ENCODE peak calls at places on chromosome 15, in five cellular contexts. E, J, T, Y and C are unnamed samples.

GRCh38 chr15:71151061-71151460 is 35.8 kb downstream of the THSD4 start:
- DNase-seq in E (no peak), J (peak; percentile 22), T (no peak), Y (peak; percentile 92), C (peak; percentile 71)

GRCh38 chr15:101432982-101433381 is 56.5 kb downstream of the PCSK6 start:
- DNase-seq in E (no peak), J (no peak), T (no peak), Y (no peak), C (no peak)

GRCh38 chr15:87527416-87527815 is 729.1 kb downstream of the NTRK3 start:
- DNase-seq in E (no peak), J (no peak), T (no peak), Y (peak; percentile 79), C (peak; percentile 10)

GRCh38 chr15:86773766-86774165 is 694.1 kb downstream of the AGBL1 start:
- DNase-seq in E (no peak), J (no peak), T (no peak), Y (no peak), C (no peak)

GRCh38 chr15:66897971-66898370 is 167.4 kb upstream of the SMAD3 start:
- DNase-seq in E (no peak), J (no peak), T (no peak), Y (no peak), C (no peak)

GRCh38 chr15:43169888-43170287 is 15.3 kb upstream of the CCNDBP1 start:
- DNase-seq in E (no peak), J (no peak), T (no peak), Y (peak; percentile 37), C (peak; percentile 24)

GRCh38 chr15:65008989-65009388 is 19.3 kb upstream of the SPG21 start:
- DNase-seq in E (no peak), J (peak; percentile 25), T (no peak), Y (no peak), C (no peak)

GRCh38 chr15:66027268-66027806 is 158.0 kb downstream of the RAB11A start:
- DNase-seq in E (peak; percentile 56), J (peak; percentile 16), T (no peak), Y (peak; percentile 12), C (peak; percentile 84)

GRCh38 chr15:31147943-31148621 is 46.6 kb upstream of the TRPM1 start:
- DNase-seq in E (no peak), J (no peak), T (no peak), Y (no peak), C (no peak)

GRCh38 chr15:80268101-80268500 is 16.1 kb upstream of the CTXND1 start:
- DNase-seq in E (no peak), J (no peak), T (no peak), Y (no peak), C (no peak)

GRCh38 chr15:35533130-35534110 is 12.5 kb downstream of the DPH6 start:
- DNase-seq in E (no peak), J (peak; percentile 72), T (no peak), Y (peak; percentile 76), C (peak; percentile 29)

GRCh38 chr15:98858610-98859023 is 149.0 kb downstream of the PGPEP1L start:
- DNase-seq in E (peak; percentile 47), J (no peak), T (no peak), Y (no peak), C (peak; percentile 53)

GRCh38 chr15:80179025-80179759 is 26.4 kb downstream of the FAH start:
- DNase-seq in E (peak; percentile 83), J (peak; percentile 95), T (no peak), Y (peak; percentile 93), C (peak; percentile 96)

GRCh38 chr15:68775671-68776476 is 44.8 kb downstream of the ANP32A start:
- DNase-seq in E (no peak), J (peak; percentile 66), T (peak; percentile 90), Y (peak; percentile 68), C (no peak)

GRCh38 chr15:98599911-98600685 is 48.2 kb upstream of the IGF1R start:
- DNase-seq in E (no peak), J (peak; percentile 73), T (peak; percentile 35), Y (peak; percentile 70), C (peak; percentile 51)

GRCh38 chr15:101136381-101137268 is 115.2 kb downstream of the CHSY1 start:
- DNase-seq in E (no peak), J (no peak), T (no peak), Y (no peak), C (no peak)

GRCh38 chr15:85011210-85011571 is 29.5 kb downstream of the PDE8A start:
- DNase-seq in E (no peak), J (no peak), T (no peak), Y (no peak), C (no peak)

GRCh38 chr15:76625267-76625666 is 279.9 kb downstream of the SCAPER start:
- DNase-seq in E (peak; percentile 20), J (no peak), T (no peak), Y (no peak), C (no peak)

DNA sequence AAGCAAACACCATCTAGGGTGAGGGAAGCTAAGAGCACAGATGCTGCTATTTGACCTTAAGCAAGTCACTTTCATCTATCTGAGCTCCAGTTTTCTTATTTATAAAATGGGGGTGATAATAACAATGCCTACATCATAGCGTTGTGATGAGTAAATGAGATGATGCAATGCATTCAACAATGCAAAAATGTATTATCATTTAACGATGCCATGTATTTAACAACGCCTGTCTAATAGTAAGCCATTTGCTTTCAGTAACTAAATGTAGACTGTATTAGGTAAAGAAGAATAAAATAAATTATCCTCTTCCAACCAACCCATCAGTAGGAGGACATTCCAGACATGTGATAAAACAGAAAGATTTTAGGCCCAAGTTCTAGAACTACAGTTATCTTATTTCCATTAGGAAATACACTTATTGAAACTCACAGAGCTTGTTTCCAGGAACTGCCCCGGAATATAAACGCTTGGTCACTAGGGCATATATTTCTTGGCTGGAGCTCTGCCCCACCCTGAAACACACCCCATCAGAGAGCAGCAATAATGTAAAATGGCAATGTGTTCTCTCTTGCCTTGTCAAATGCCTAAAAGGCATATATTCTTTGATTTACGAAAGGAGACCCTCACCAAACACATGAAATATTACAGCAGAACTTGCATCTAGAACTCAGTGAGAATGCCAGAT is 128.3 kb downstream of the LIPC start:
- DNase-seq in E (no peak), J (peak; percentile 15), T (no peak), Y (no peak), C (no peak)
- H3K4me3 ChIP-seq in E (no peak overlapping the region), J (no peak overlapping the region), T (no peak overlapping the region), Y (no peak overlapping the region), C (no peak overlapping the region)

DNA sequence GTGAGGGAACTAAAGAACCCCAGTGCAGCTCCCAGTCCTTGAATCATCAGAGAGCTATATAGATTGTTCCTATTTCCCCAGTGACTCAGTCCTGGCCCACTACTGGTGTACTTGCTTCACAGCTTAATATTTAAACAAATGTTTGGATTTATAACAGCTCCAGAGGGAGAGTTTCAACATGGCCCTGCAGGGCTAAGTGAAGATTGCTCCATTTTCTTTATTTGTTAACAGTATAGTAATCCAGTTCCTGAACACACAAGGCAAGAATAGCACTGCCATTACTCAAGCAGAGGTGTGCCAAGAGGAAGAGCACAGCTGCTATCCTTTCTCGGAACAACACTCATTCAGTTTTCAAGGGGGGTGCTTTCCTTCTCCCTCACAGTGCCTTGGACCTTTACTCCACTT is 6.5 kb downstream of the SQOR start:
- DNase-seq in E (peak; percentile 93), J (peak; percentile 92), T (no peak), Y (peak; percentile 66), C (peak; percentile 99)
- H3K4me3 ChIP-seq in E (peak overlapping the region; percentile 29), J (no peak overlapping the region), T (no peak overlapping the region), Y (no peak overlapping the region), C (no peak overlapping the region)

GRCh38 chr15:78065973-78066946 is 11.3 kb downstream of the TBC1D2B start:
- DNase-seq in E (no peak), J (peak; percentile 49), T (no peak), Y (peak; percentile 80), C (no peak)

GRCh38 chr15:78065284-78065872 is 12.1 kb downstream of the TBC1D2B start:
- DNase-seq in E (no peak), J (peak; percentile 98), T (peak; percentile 50), Y (peak; percentile 99), C (peak; percentile 79)

GRCh38 chr15:78061963-78062427 is 15.5 kb downstream of the TBC1D2B start:
- DNase-seq in E (no peak), J (peak; percentile 65), T (no peak), Y (peak; percentile 58), C (peak; percentile 15)

GRCh38 chr15:78063966-78064365 is 13.5 kb downstream of the TBC1D2B start:
- DNase-seq in E (no peak), J (peak; percentile 71), T (no peak), Y (no peak), C (no peak)

DNA sequence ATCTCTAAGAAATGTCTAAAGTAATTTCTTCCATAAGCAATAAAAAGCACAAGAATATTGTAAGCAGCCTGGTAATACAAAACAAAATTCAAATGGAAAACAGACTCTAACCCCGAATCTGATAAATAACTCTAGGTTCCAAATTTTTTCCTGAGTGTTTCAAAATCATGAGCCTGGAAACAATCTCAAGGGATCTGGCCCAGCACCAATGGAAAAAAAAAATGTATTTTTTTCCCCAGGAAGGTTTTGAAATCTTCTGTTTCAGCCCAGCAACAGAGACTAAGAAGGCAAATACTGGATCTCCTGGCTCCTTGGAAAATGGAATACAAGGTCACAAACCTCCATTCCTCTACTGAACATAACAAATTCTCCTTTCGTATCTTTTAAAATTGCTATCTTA is 13.0 kb downstream of the TBC1D2B start:
- DNase-seq in E (no peak), J (peak; percentile 71), T (no peak), Y (peak; percentile 15), C (no peak)
- H3K4me3 ChIP-seq in E (no peak overlapping the region), J (no peak overlapping the region), T (no peak overlapping the region), Y (no peak overlapping the region), C (no peak overlapping the region)

GRCh38 chr15:63502137-63502801 is 2.1 kb upstream of the USP3 start:
- DNase-seq in E (peak; percentile 79), J (peak; percentile 42), T (no peak), Y (no peak), C (peak; percentile 90)

GRCh38 chr15:63498815-63499549 is 5.4 kb upstream of the USP3 start:
- DNase-seq in E (peak; percentile 38), J (no peak), T (no peak), Y (no peak), C (no peak)

GRCh38 chr15:63499611-63500010 is 4.8 kb upstream of the USP3 start:
- DNase-seq in E (no peak), J (no peak), T (no peak), Y (no peak), C (no peak)

GRCh38 chr15:63501256-63502089 is 2.9 kb upstream of the USP3 start:
- DNase-seq in E (peak; percentile 91), J (peak; percentile 97), T (peak; percentile 86), Y (peak; percentile 90), C (peak; percentile 81)

DNA sequence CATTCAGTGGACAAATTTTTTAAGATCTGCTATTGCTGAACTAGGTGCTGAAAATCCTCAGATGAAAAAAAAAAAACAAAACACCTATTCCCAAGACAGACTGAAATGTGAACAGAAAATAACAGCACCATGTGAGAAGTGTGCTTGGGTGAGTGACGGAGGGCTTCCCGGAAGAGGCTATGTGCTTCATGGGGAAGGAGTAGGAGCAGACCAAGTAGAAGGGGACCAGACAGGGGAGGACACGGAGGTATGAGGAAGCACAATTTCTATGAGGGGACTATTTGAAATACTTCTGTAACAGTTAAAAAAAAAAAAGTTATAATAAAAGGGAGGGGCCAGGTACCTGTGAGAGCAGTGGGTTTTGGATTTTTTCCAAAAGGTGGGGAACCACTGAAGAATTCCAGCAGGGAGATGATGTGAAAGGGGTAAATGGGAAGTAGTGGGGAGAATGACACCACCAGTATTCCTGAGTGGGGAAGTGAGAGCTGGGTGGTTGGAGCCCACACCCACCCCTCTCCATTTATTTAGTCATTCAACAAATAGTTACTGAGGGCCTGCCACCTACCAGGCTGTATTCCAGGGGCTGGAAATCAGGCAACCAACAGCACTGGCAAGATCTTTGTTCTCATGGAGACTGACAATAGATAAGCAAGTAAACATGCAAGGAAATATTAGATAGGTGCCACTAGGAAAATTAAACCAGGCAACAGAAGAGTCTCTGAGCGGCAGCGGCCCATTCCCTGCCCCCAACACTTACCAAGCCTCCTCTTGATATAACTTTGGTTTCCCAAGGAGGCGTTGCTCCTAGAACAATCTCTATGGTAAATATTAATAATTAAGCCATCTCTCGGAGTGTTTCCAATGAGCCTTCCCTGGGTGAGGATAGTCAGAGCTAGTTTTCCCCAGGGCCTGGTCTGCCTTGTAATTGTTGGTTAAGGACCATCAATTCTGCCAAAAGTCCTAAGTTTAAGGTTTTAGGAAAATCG is 3.8 kb upstream of the USP3 start:
- DNase-seq in E (peak; percentile 93), J (no peak), T (no peak), Y (no peak), C (no peak)
- H3K4me3 ChIP-seq in E (peak overlapping the region; percentile 28), J (peak overlapping the region; percentile 41), T (peak overlapping the region; percentile 40), Y (no peak overlapping the region), C (no peak overlapping the region)